ENCODE peak calls at places on chromosomes 3 and 15, in five cellular contexts. I, F, E, T and H are unnamed samples.

GRCh38 chr3:138072816-138073215 is 42.6 kb downstream of the DZIP1L start:
- DNase-seq in F (no peak), E (peak), I (no peak), T (no peak), H (no peak)

GRCh38 chr15:81029416-81030367 is 29.0 kb downstream of the TLNRD1 start:
- DNase-seq in I (no peak), F (no peak), E (no peak), T (no peak), H (no peak)

GRCh38 chr3:179768080-179768479 is 115.2 kb downstream of the USP13 start:
- DNase-seq in F (no peak), T (no peak), E (no peak), I (no peak), H (no peak)

GRCh38 chr3:177569823-177570657 is 372.8 kb upstream of the TBL1XR1 start:
- DNase-seq in E (no peak), T (no peak), F (no peak), I (no peak), H (peak)

GRCh38 chr3:44338828-44339127 is 212 bp downstream of the TCAIM start:
- DNase-seq in I (no peak), F (no peak), T (no peak), E (no peak), H (no peak)

GRCh38 chr3:45182915-45183881 is 37.0 kb upstream of the CDCP1 start:
- DNase-seq in I (no peak), T (no peak), E (peak), F (no peak), H (no peak)

GRCh38 chr15:101503296-101503599 is 13.7 kb upstream of the PCSK6 start:
- DNase-seq in I (no peak), E (no peak), T (no peak), F (no peak), H (no peak)

GRCh38 chr3:23219552-23219951 is 16.4 kb downstream of the UBE2E2 start:
- DNase-seq in T (no peak), F (no peak), E (no peak), I (no peak), H (no peak)

GRCh38 chr3:102005551-102005950 is 156.2 kb downstream of the NFKBIZ start:
- DNase-seq in E (no peak), F (no peak), I (no peak), T (no peak), H (no peak)

GRCh38 chr15:78988361-78988911 is 43.6 kb upstream of the CTSH start:
- DNase-seq in F (no peak), E (peak), T (peak), I (no peak), H (no peak)

GRCh38 chr3:10533731-10534011 is 28.3 kb upstream of the ATP2B2 start:
- DNase-seq in E (no peak), T (no peak), F (no peak), I (no peak), H (no peak)

GRCh38 chr3:66297917-66298316 is 77.1 kb downstream of the SLC25A26 start:
- DNase-seq in T (no peak), F (no peak), E (no peak), I (no peak), H (no peak)